ENCODE peak calls at places on chromosome 6, in ten cellular contexts. One of them, this sample, is unnamed.

GRCh38 chr6:49923826-49924225 is 40.1 kb downstream of the DEFB114 start:
- DNase-seq in mucosa of descending colon: no peak
- DNase-seq in lower lobe of right lung: no peak
- DNase-seq in astrocyte of the spinal cord: no peak
- DNase-seq in MM.1S: no peak
- DNase-seq in pancreas: no peak
- DNase-seq in CD4-positive, alpha-beta T cell: no peak
- DNase-seq in GM13977: no peak
- DNase-seq in cardiac fibroblast: no peak
- DNase-seq in psoas muscle: no peak
- DNase-seq in this sample: no peak

GRCh38 chr6:107082045-107082444 is 33.3 kb downstream of the BEND3 start:
- DNase-seq in mucosa of descending colon: no peak
- DNase-seq in lower lobe of right lung: no peak
- DNase-seq in astrocyte of the spinal cord: no peak
- DNase-seq in MM.1S: no peak
- DNase-seq in pancreas: no peak
- DNase-seq in CD4-positive, alpha-beta T cell: no peak
- DNase-seq in GM13977: no peak
- DNase-seq in cardiac fibroblast: no peak
- DNase-seq in psoas muscle: no peak
- DNase-seq in this sample: no peak

GRCh38 chr6:127471379-127472255 is 12.4 kb upstream of the KIAA0408 start:
- DNase-seq in mucosa of descending colon: no peak
- DNase-seq in lower lobe of right lung: no peak
- DNase-seq in astrocyte of the spinal cord: no peak
- DNase-seq in MM.1S: no peak
- DNase-seq in pancreas: no peak
- DNase-seq in CD4-positive, alpha-beta T cell: no peak
- DNase-seq in GM13977: no peak
- DNase-seq in cardiac fibroblast: peak; percentile 16
- DNase-seq in psoas muscle: no peak
- DNase-seq in this sample: no peak

GRCh38 chr6:11460001-11460668 is 77.4 kb upstream of the TMEM170B start:
- DNase-seq in mucosa of descending colon: no peak
- DNase-seq in lower lobe of right lung: no peak
- DNase-seq in astrocyte of the spinal cord: peak; percentile 13
- DNase-seq in MM.1S: peak; percentile 35
- DNase-seq in pancreas: no peak
- DNase-seq in CD4-positive, alpha-beta T cell: no peak
- DNase-seq in GM13977: peak; percentile 12
- DNase-seq in cardiac fibroblast: peak; percentile 55
- DNase-seq in psoas muscle: no peak
- DNase-seq in this sample: peak; percentile 22

GRCh38 chr6:127186889-127187288 is 68.4 kb downstream of the RSPO3 start:
- DNase-seq in mucosa of descending colon: peak; percentile 71
- DNase-seq in lower lobe of right lung: peak; percentile 87
- DNase-seq in astrocyte of the spinal cord: no peak
- DNase-seq in MM.1S: peak; percentile 34
- DNase-seq in pancreas: no peak
- DNase-seq in CD4-positive, alpha-beta T cell: peak; percentile 26
- DNase-seq in GM13977: no peak
- DNase-seq in cardiac fibroblast: peak; percentile 49
- DNase-seq in psoas muscle: peak; percentile 65
- DNase-seq in this sample: peak; percentile 17

GRCh38 chr6:16239798-16240123 is 1.4 kb downstream of the GMPR start:
- DNase-seq in mucosa of descending colon: no peak
- DNase-seq in lower lobe of right lung: no peak
- DNase-seq in astrocyte of the spinal cord: no peak
- DNase-seq in MM.1S: no peak
- DNase-seq in pancreas: no peak
- DNase-seq in CD4-positive, alpha-beta T cell: no peak
- DNase-seq in GM13977: no peak
- DNase-seq in cardiac fibroblast: no peak
- DNase-seq in psoas muscle: no peak
- DNase-seq in this sample: no peak

GRCh38 chr6:34630040-34630439 is 66.5 kb downstream of the ILRUN start:
- DNase-seq in mucosa of descending colon: no peak
- DNase-seq in lower lobe of right lung: no peak
- DNase-seq in astrocyte of the spinal cord: peak; percentile 92
- DNase-seq in MM.1S: no peak
- DNase-seq in pancreas: no peak
- DNase-seq in CD4-positive, alpha-beta T cell: no peak
- DNase-seq in GM13977: no peak
- DNase-seq in cardiac fibroblast: peak; percentile 97
- DNase-seq in psoas muscle: no peak
- DNase-seq in this sample: no peak

GRCh38 chr6:142275146-142276006 is 26.4 kb upstream of the ADGRG6 start:
- DNase-seq in mucosa of descending colon: no peak
- DNase-seq in lower lobe of right lung: no peak
- DNase-seq in astrocyte of the spinal cord: peak; percentile 3
- DNase-seq in MM.1S: no peak
- DNase-seq in pancreas: no peak
- DNase-seq in CD4-positive, alpha-beta T cell: no peak
- DNase-seq in GM13977: no peak
- DNase-seq in cardiac fibroblast: peak; percentile 10
- DNase-seq in psoas muscle: no peak
- DNase-seq in this sample: no peak

GRCh38 chr6:34145161-34146020 is 496 bp downstream of the GRM4 start:
- DNase-seq in mucosa of descending colon: peak; percentile 40
- DNase-seq in lower lobe of right lung: peak; percentile 41
- DNase-seq in astrocyte of the spinal cord: peak; percentile 49
- DNase-seq in MM.1S: no peak
- DNase-seq in pancreas: peak; percentile 70
- DNase-seq in CD4-positive, alpha-beta T cell: peak; percentile 30
- DNase-seq in GM13977: peak; percentile 62
- DNase-seq in cardiac fibroblast: peak; percentile 64
- DNase-seq in psoas muscle: no peak
- DNase-seq in this sample: peak; percentile 26

GRCh38 chr6:167826230-167827061 is at the start of gene AFDN:
- DNase-seq in mucosa of descending colon: peak; percentile 88
- DNase-seq in lower lobe of right lung: peak; percentile 83
- DNase-seq in astrocyte of the spinal cord: no peak
- DNase-seq in MM.1S: peak; percentile 37
- DNase-seq in pancreas: peak; percentile 93
- DNase-seq in CD4-positive, alpha-beta T cell: peak; percentile 54
- DNase-seq in GM13977: peak; percentile 93
- DNase-seq in cardiac fibroblast: peak; percentile 47
- DNase-seq in psoas muscle: peak; percentile 79
- DNase-seq in this sample: peak; percentile 68

GRCh38 chr6:48092550-48093217 is 18.3 kb downstream of the PTCHD4 start:
- DNase-seq in mucosa of descending colon: no peak
- DNase-seq in lower lobe of right lung: no peak
- DNase-seq in astrocyte of the spinal cord: no peak
- DNase-seq in MM.1S: no peak
- DNase-seq in pancreas: no peak
- DNase-seq in CD4-positive, alpha-beta T cell: no peak
- DNase-seq in GM13977: no peak
- DNase-seq in cardiac fibroblast: no peak
- DNase-seq in psoas muscle: no peak
- DNase-seq in this sample: no peak

GRCh38 chr6:48086187-48086586 is 24.8 kb downstream of the PTCHD4 start:
- DNase-seq in mucosa of descending colon: no peak
- DNase-seq in lower lobe of right lung: no peak
- DNase-seq in astrocyte of the spinal cord: no peak
- DNase-seq in MM.1S: no peak
- DNase-seq in pancreas: no peak
- DNase-seq in CD4-positive, alpha-beta T cell: no peak
- DNase-seq in GM13977: no peak
- DNase-seq in cardiac fibroblast: no peak
- DNase-seq in psoas muscle: no peak
- DNase-seq in this sample: no peak

GRCh38 chr6:48084201-48084600 is 26.8 kb downstream of the PTCHD4 start:
- DNase-seq in mucosa of descending colon: no peak
- DNase-seq in lower lobe of right lung: no peak
- DNase-seq in astrocyte of the spinal cord: no peak
- DNase-seq in MM.1S: no peak
- DNase-seq in pancreas: no peak
- DNase-seq in CD4-positive, alpha-beta T cell: no peak
- DNase-seq in GM13977: no peak
- DNase-seq in cardiac fibroblast: peak; percentile 66
- DNase-seq in psoas muscle: no peak
- DNase-seq in this sample: no peak

GRCh38 chr6:48085131-48085741 is 25.8 kb downstream of the PTCHD4 start:
- DNase-seq in mucosa of descending colon: no peak
- DNase-seq in lower lobe of right lung: no peak
- DNase-seq in astrocyte of the spinal cord: no peak
- DNase-seq in MM.1S: no peak
- DNase-seq in pancreas: no peak
- DNase-seq in CD4-positive, alpha-beta T cell: no peak
- DNase-seq in GM13977: no peak
- DNase-seq in cardiac fibroblast: no peak
- DNase-seq in psoas muscle: no peak
- DNase-seq in this sample: no peak

DNA sequence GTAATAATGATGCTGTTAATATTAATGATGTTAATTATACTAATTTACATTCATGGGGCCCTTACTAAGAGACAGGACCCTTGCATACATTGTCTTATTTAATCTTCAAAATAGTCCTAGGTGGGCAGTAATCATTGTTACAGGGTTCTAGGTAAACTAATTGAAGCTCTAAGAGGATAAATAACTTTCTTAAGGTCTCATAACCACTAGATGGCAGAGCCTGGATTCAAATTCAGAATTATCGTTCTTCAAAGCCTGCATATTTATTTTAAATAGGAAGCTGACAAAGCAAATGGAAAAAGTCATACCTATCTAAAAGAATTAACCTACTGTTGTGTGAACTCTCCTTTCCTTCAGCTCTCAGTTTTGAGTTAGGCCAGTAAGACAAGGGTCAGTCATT is 23.5 kb downstream of the PTCHD4 start:
- DNase-seq in mucosa of descending colon: no peak
- DNase-seq in lower lobe of right lung: no peak
- DNase-seq in astrocyte of the spinal cord: peak; percentile 50
- DNase-seq in MM.1S: no peak
- DNase-seq in pancreas: no peak
- DNase-seq in CD4-positive, alpha-beta T cell: no peak
- DNase-seq in GM13977: no peak
- DNase-seq in cardiac fibroblast: peak; percentile 68
- DNase-seq in psoas muscle: no peak
- DNase-seq in this sample: no peak
- TF ChIP-seq CTCF in mucosa of descending colon: no peak
- TF ChIP-seq CTCF in lower lobe of right lung: peak; percentile 32
- TF ChIP-seq CTCF in astrocyte of the spinal cord: peak; percentile 31
- TF ChIP-seq CTCF in MM.1S: peak; percentile 7
- TF ChIP-seq CTCF in pancreas: no peak
- TF ChIP-seq CTCF in CD4-positive, alpha-beta T cell: no peak
- TF ChIP-seq CTCF in GM13977: peak; percentile 24
- TF ChIP-seq CTCF in cardiac fibroblast: peak; percentile 32
- TF ChIP-seq CTCF in psoas muscle: peak; percentile 22
- TF ChIP-seq CTCF in this sample: no peak

GRCh38 chr6:137661601-137662000 is 167.4 kb upstream of the OLIG3 start:
- DNase-seq in mucosa of descending colon: no peak
- DNase-seq in lower lobe of right lung: no peak
- DNase-seq in astrocyte of the spinal cord: no peak
- DNase-seq in MM.1S: peak; percentile 62
- DNase-seq in pancreas: no peak
- DNase-seq in CD4-positive, alpha-beta T cell: no peak
- DNase-seq in GM13977: no peak
- DNase-seq in cardiac fibroblast: peak; percentile 52
- DNase-seq in psoas muscle: no peak
- DNase-seq in this sample: no peak
- TF ChIP-seq CTCF in mucosa of descending colon: peak; percentile 21
- TF ChIP-seq CTCF in lower lobe of right lung: peak; percentile 32
- TF ChIP-seq CTCF in astrocyte of the spinal cord: peak; percentile 77
- TF ChIP-seq CTCF in MM.1S: peak; percentile 76
- TF ChIP-seq CTCF in pancreas: no peak
- TF ChIP-seq CTCF in CD4-positive, alpha-beta T cell: peak; percentile 33
- TF ChIP-seq CTCF in GM13977: peak; percentile 74
- TF ChIP-seq CTCF in cardiac fibroblast: peak; percentile 74
- TF ChIP-seq CTCF in psoas muscle: peak; percentile 14
- TF ChIP-seq CTCF in this sample: no peak

DNA sequence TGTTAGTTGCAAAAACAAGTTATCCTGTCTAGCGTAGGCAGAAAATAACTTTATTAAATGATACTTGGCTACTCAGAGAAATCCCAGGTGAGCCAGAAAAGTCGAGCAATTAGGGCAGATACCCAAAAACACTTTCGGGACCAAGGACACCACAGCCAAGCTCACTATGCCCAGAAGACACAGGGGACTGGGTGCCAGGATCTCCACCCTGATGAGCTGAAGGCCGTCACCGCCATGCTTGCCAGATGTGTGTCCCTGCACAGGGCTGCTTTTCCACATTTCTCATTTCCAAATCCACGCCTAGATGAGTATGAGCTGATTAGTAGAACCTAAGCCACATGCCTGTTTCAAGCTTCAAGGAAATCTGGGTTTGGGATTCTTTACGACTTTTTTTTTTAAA is 214.0 kb upstream of the SMLR1 start:
- DNase-seq in mucosa of descending colon: no peak
- DNase-seq in lower lobe of right lung: no peak
- DNase-seq in astrocyte of the spinal cord: no peak
- DNase-seq in MM.1S: no peak
- DNase-seq in pancreas: no peak
- DNase-seq in CD4-positive, alpha-beta T cell: no peak
- DNase-seq in GM13977: no peak
- DNase-seq in cardiac fibroblast: no peak
- DNase-seq in psoas muscle: no peak
- DNase-seq in this sample: no peak
- TF ChIP-seq CTCF in mucosa of descending colon: no peak
- TF ChIP-seq CTCF in lower lobe of right lung: no peak
- TF ChIP-seq CTCF in astrocyte of the spinal cord: no peak
- TF ChIP-seq CTCF in MM.1S: no peak
- TF ChIP-seq CTCF in pancreas: no peak
- TF ChIP-seq CTCF in CD4-positive, alpha-beta T cell: no peak
- TF ChIP-seq CTCF in GM13977: no peak
- TF ChIP-seq CTCF in cardiac fibroblast: no peak
- TF ChIP-seq CTCF in psoas muscle: no peak
- TF ChIP-seq CTCF in this sample: no peak

GRCh38 chr6:4059115-4059777 is 19.7 kb downstream of the FAM217A start:
- DNase-seq in mucosa of descending colon: no peak
- DNase-seq in lower lobe of right lung: no peak
- DNase-seq in astrocyte of the spinal cord: peak; percentile 87
- DNase-seq in MM.1S: no peak
- DNase-seq in pancreas: no peak
- DNase-seq in CD4-positive, alpha-beta T cell: peak; percentile 33
- DNase-seq in GM13977: no peak
- DNase-seq in cardiac fibroblast: peak; percentile 93
- DNase-seq in psoas muscle: no peak
- DNase-seq in this sample: no peak
- TF ChIP-seq CTCF in mucosa of descending colon: no peak
- TF ChIP-seq CTCF in lower lobe of right lung: no peak
- TF ChIP-seq CTCF in astrocyte of the spinal cord: peak; percentile 10
- TF ChIP-seq CTCF in MM.1S: no peak
- TF ChIP-seq CTCF in pancreas: no peak
- TF ChIP-seq CTCF in CD4-positive, alpha-beta T cell: no peak
- TF ChIP-seq CTCF in GM13977: no peak
- TF ChIP-seq CTCF in cardiac fibroblast: peak; percentile 50
- TF ChIP-seq CTCF in psoas muscle: no peak
- TF ChIP-seq CTCF in this sample: no peak

DNA sequence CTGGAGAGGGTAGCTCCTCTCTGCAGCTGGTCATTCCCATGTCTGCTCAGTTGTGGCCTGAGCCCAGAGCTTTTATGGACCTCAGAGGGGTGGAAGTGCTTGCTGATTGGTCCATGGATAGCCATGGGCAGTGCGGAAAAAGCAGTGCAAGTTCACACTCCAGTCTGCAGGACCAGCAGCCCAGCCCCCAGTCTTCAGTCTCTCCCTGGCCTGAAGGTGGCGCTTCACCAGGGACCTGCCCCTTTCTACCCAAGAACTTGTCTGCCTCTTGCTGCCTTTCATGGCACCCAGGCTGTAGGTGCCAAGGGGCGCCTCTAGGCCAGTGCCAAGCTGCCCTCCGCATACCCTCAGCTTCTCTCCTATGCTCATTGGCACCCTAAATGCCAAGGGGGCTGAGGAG is 91.0 kb downstream of the TBXT start:
- DNase-seq in mucosa of descending colon: no peak
- DNase-seq in lower lobe of right lung: no peak
- DNase-seq in astrocyte of the spinal cord: no peak
- DNase-seq in MM.1S: no peak
- DNase-seq in pancreas: no peak
- DNase-seq in CD4-positive, alpha-beta T cell: no peak
- DNase-seq in GM13977: no peak
- DNase-seq in cardiac fibroblast: no peak
- DNase-seq in psoas muscle: no peak
- DNase-seq in this sample: no peak
- TF ChIP-seq CTCF in mucosa of descending colon: no peak
- TF ChIP-seq CTCF in lower lobe of right lung: no peak
- TF ChIP-seq CTCF in astrocyte of the spinal cord: no peak
- TF ChIP-seq CTCF in MM.1S: no peak
- TF ChIP-seq CTCF in pancreas: no peak
- TF ChIP-seq CTCF in CD4-positive, alpha-beta T cell: no peak
- TF ChIP-seq CTCF in GM13977: no peak
- TF ChIP-seq CTCF in cardiac fibroblast: no peak
- TF ChIP-seq CTCF in psoas muscle: no peak
- TF ChIP-seq CTCF in this sample: no peak

This sample was measured in activated B cell treated with CpG ODN at 0.5 μM for 24 hours.